ENCODE peak calls at places on chromosomes 11 and 22, in four cellular contexts. R is A549, V is A673, M is NCI-H146. Z is an unnamed sample.

GRCh38 chr22:46075764-46076531 is 74.4 kb upstream of the PPARA start:
- DNase-seq in R (no peak), V (peak), M (no peak), Z (peak)

GRCh38 chr11:121711900-121712424 is 259.2 kb upstream of the SORL1-AS1 start:
- DNase-seq in R (no peak), V (peak), M (no peak), Z (no peak)

GRCh38 chr11:103961010-103961409 is 75.4 kb upstream of the DDI1 start:
- DNase-seq in R (peak), V (no peak), M (no peak), Z (no peak)

GRCh38 chr22:41976070-41976901 is 7.0 kb downstream of the SEPTIN3 start:
- DNase-seq in R (no peak), V (no peak), M (peak), Z (peak)

GRCh38 chr22:39661501-39661841 is 90.9 kb downstream of the CACNA1I start:
- DNase-seq in R (no peak), V (no peak), M (no peak), Z (no peak)

GRCh38 chr22:23012081-23012622 is 58.2 kb upstream of the GNAZ start:
- DNase-seq in R (no peak), V (no peak), M (no peak), Z (no peak)

GRCh38 chr11:12167098-12167999 is 57.0 kb downstream of the MICAL2 start:
- DNase-seq in R (peak), V (peak), M (peak), Z (no peak)

GRCh38 chr11:93623179-93623578 is 38.3 kb upstream of the CEP295 start:
- DNase-seq in R (no peak), V (no peak), M (no peak), Z (no peak)

GRCh38 chr11:128188346-128189115 is 398.8 kb downstream of the ETS1 start:
- DNase-seq in R (no peak), V (no peak), M (no peak), Z (no peak)

GRCh38 chr11:59283825-59284772 is 71.4 kb upstream of the MPEG1 start:
- DNase-seq in R (peak), V (peak), M (peak), Z (peak)

GRCh38 chr11:38791346-38791961 is 2193.4 kb upstream of the RAG2 start:
- DNase-seq in R (peak), V (peak), M (peak), Z (peak)

GRCh38 chr11:71302911-71303310 is 50.5 kb upstream of the SHANK2 start:
- DNase-seq in R (peak), V (no peak), M (no peak), Z (peak)

GRCh38 chr11:9859491-9860305 is 195.8 kb downstream of the SWAP70 start:
- DNase-seq in R (no peak), V (no peak), M (no peak), Z (peak)

GRCh38 chr22:30903876-30904460 is 64.6 kb downstream of the MORC2 start:
- DNase-seq in R (no peak), V (no peak), M (no peak), Z (no peak)

GRCh38 chr11:18706330-18707243 is 8.0 kb downstream of the TMEM86A start:
- DNase-seq in R (no peak), V (peak), M (peak), Z (no peak)

GRCh38 chr11:134480129-134480652 is 68.1 kb upstream of the B3GAT1 start:
- DNase-seq in R (no peak), V (no peak), M (no peak), Z (no peak)

GRCh38 chr11:46380340-46381045 is 976 bp upstream of the MDK start:
- DNase-seq in R (no peak), V (peak), M (no peak), Z (no peak)

GRCh38 chr11:80838153-80838552 is 1397.3 kb upstream of the TENM4 start:
- DNase-seq in R (no peak), V (no peak), M (no peak), Z (no peak)

GRCh38 chr22:26439559-26439958 is 10.5 kb downstream of the ASPHD2 start:
- DNase-seq in R (no peak), V (no peak), M (no peak), Z (no peak)

GRCh38 chr11:90803781-90804180 is 580.9 kb upstream of the CHORDC1 start:
- DNase-seq in R (no peak), V (no peak), M (no peak), Z (no peak)

GRCh38 chr22:35275580-35275979 is 18.3 kb downstream of the HMGXB4 start:
- DNase-seq in R (no peak), V (no peak), M (no peak), Z (no peak)

GRCh38 chr22:38172489-38173155 is 9.0 kb downstream of the PLA2G6 start:
- DNase-seq in R (no peak), V (no peak), M (no peak), Z (peak)

GRCh38 chr11:2799881-2800654 is 85.5 kb downstream of the CDKN1C start:
- DNase-seq in R (no peak), V (no peak), M (no peak), Z (no peak)

GRCh38 chr11:71334191-71334590 is 81.8 kb upstream of the SHANK2 start:
- DNase-seq in R (no peak), V (no peak), M (no peak), Z (no peak)

GRCh38 chr22:30279389-30279788 is 9.9 kb downstream of the CASTOR1 start:
- DNase-seq in R (no peak), V (peak), M (no peak), Z (no peak)

GRCh38 chr11:128156486-128156885 is 430.9 kb downstream of the ETS1 start:
- DNase-seq in R (no peak), V (no peak), M (no peak), Z (no peak)

GRCh38 chr11:133819916-133820315 is 25.4 kb downstream of the SPATA19 start:
- DNase-seq in R (no peak), V (no peak), M (no peak), Z (no peak)

GRCh38 chr22:38481162-38481870 is 13.4 kb downstream of the KDELR3 start:
- DNase-seq in R (no peak), V (no peak), M (no peak), Z (no peak)

GRCh38 chr11:75233688-75234295 is 6.8 kb upstream of the TPBGL start:
- DNase-seq in R (peak), V (peak), M (no peak), Z (peak)

GRCh38 chr11:33040862-33041453 is 1.6 kb downstream of the TCP11L1 start:
- DNase-seq in R (no peak), V (peak), M (no peak), Z (no peak)

GRCh38 chr11:122879785-122880184 is 2.8 kb upstream of the JHY start:
- DNase-seq in R (peak), V (peak), M (no peak), Z (peak)

GRCh38 chr11:61742391-61742790 is 10.0 kb upstream of the MYRF start:
- DNase-seq in R (no peak), V (no peak), M (no peak), Z (no peak)

Z was measured in SK-MEL-5.